ENCODE peak calls at places on chromosomes 3 and 15, in eight cellular contexts. L is Karpas-422; A is stimulated activated CD4-positive, alpha-beta T cell treated with anti-CD3 and anti-CD28 coated beads, TNF-alpha, amount 100 ng/mL, for 24 hours; I is breast epithelium; K is HEK293T; X is brain microvascular endothelial cell; P is kidney tubule cell; W is cardiac fibroblast. Y is an unnamed sample.

GRCh38 chr15:48533982-48534381 is 111.5 kb downstream of the FBN1 start:
- DNase-seq in X (no peak), P (no peak), A (no peak), W (peak; percentile 67), L (no peak), I (no peak), K (no peak), Y (no peak)

GRCh38 chr15:31389576-31389975 is 62.9 kb downstream of the KLF13 start:
- DNase-seq in I (peak; percentile 16), W (no peak), X (no peak), P (no peak), L (no peak), A (no peak), K (no peak), Y (no peak)

GRCh38 chr3:116408473-116408872 is 36.8 kb downstream of the LSAMP start:
- DNase-seq in X (no peak), I (no peak), P (no peak), L (no peak), A (no peak), W (no peak), K (no peak), Y (no peak)

GRCh38 chr15:61032600-61033286 is 196.4 kb downstream of the RORA start:
- DNase-seq in X (no peak), W (no peak), L (no peak), I (no peak), K (no peak), A (no peak), P (no peak), Y (no peak)

GRCh38 chr3:109685084-109686079 is 348.0 kb upstream of the DPPA4 start:
- DNase-seq in X (peak; percentile 100), W (peak; percentile 99), L (no peak), P (peak; percentile 98), K (no peak), I (peak; percentile 46), A (no peak), Y (no peak)

GRCh38 chr3:169952045-169952444 is 14.6 kb upstream of the SEC62 start:
- DNase-seq in X (no peak), P (no peak), K (no peak), W (no peak), A (no peak), I (no peak), L (no peak), Y (no peak)

GRCh38 chr3:15527031-15527459 is 5.5 kb upstream of the COLQ start:
- DNase-seq in P (no peak), L (peak; percentile 47), K (peak; percentile 55), X (no peak), I (no peak), A (no peak), W (peak; percentile 53), Y (no peak)

GRCh38 chr3:16728762-16729745 is 123.8 kb upstream of the DAZL start:
- DNase-seq in X (peak; percentile 49), W (peak; percentile 68), P (peak; percentile 90), L (no peak), I (no peak), K (no peak), A (no peak), Y (no peak)

GRCh38 chr3:100709840-100710235 is 544 bp downstream of the TFG start:
- DNase-seq in A (no peak), L (peak; percentile 58), K (peak; percentile 56), I (no peak), P (peak; percentile 38), W (peak; percentile 46), X (peak; percentile 8), Y (no peak)

GRCh38 chr3:14216257-14217048 is 37.8 kb downstream of the LSM3 start:
- DNase-seq in P (peak; percentile 70), A (peak; percentile 50), X (no peak), I (peak; percentile 43), K (peak; percentile 32), W (peak; percentile 26), L (peak; percentile 75), Y (no peak)

GRCh38 chr3:173891272-173892100 is 493.9 kb downstream of the NLGN1 start:
- DNase-seq in P (peak; percentile 71), I (no peak), X (no peak), K (no peak), A (no peak), W (peak; percentile 1), L (no peak), Y (no peak)

GRCh38 chr3:13613343-13614190 is 64.6 kb downstream of the FBLN2 start:
- DNase-seq in P (no peak), I (no peak), K (no peak), X (no peak), A (no peak), L (no peak), W (no peak), Y (no peak)

GRCh38 chr3:148971819-148972218 is 19.5 kb upstream of the GYG1 start:
- DNase-seq in K (no peak), I (no peak), P (no peak), W (peak; percentile 91), X (no peak), A (no peak), L (no peak), Y (no peak)

Y was measured in activated gamma-delta T cell.